ENCODE peak calls at places on chromosomes 1 and 21, in eight cellular contexts. One of them, this sample, is unnamed.

GRCh38 chr1:218330043-218330623 is 15.0 kb upstream of the TGFB2 start:
- DNase-seq in esophagus squamous epithelium: no peak
- DNase-seq in GM23248: peak
- DNase-seq in Peyer's patch: no peak
- DNase-seq in skeletal muscle cell: no peak
- DNase-seq in HL-60: no peak
- DNase-seq in cortex of kidney: no peak
- DNase-seq in testis: no peak
- DNase-seq in this sample: no peak

GRCh38 chr21:38712076-38712475 is 93.7 kb upstream of the ETS2 start:
- DNase-seq in esophagus squamous epithelium: no peak
- DNase-seq in GM23248: peak
- DNase-seq in Peyer's patch: no peak
- DNase-seq in skeletal muscle cell: no peak
- DNase-seq in HL-60: peak
- DNase-seq in cortex of kidney: no peak
- DNase-seq in testis: peak
- DNase-seq in this sample: no peak

GRCh38 chr1:65813956-65814355 is 21.3 kb downstream of the PDE4B start:
- DNase-seq in esophagus squamous epithelium: no peak
- DNase-seq in GM23248: peak
- DNase-seq in Peyer's patch: no peak
- DNase-seq in skeletal muscle cell: no peak
- DNase-seq in HL-60: no peak
- DNase-seq in cortex of kidney: no peak
- DNase-seq in testis: no peak
- DNase-seq in this sample: no peak

GRCh38 chr1:199243423-199244061 is 604.7 kb downstream of the PTPRC start:
- DNase-seq in esophagus squamous epithelium: no peak
- DNase-seq in GM23248: peak
- DNase-seq in Peyer's patch: peak
- DNase-seq in skeletal muscle cell: no peak
- DNase-seq in HL-60: peak
- DNase-seq in cortex of kidney: no peak
- DNase-seq in testis: peak
- DNase-seq in this sample: peak

GRCh38 chr1:204624631-204625216 is 60.8 kb downstream of the LRRN2 start:
- DNase-seq in esophagus squamous epithelium: no peak
- DNase-seq in GM23248: no peak
- DNase-seq in Peyer's patch: no peak
- DNase-seq in skeletal muscle cell: no peak
- DNase-seq in HL-60: no peak
- DNase-seq in cortex of kidney: no peak
- DNase-seq in testis: peak
- DNase-seq in this sample: no peak

GRCh38 chr1:183272390-183272801 is 86.3 kb downstream of the LAMC2 start:
- DNase-seq in esophagus squamous epithelium: no peak
- DNase-seq in GM23248: peak
- DNase-seq in Peyer's patch: no peak
- DNase-seq in skeletal muscle cell: peak
- DNase-seq in HL-60: no peak
- DNase-seq in cortex of kidney: no peak
- DNase-seq in testis: no peak
- DNase-seq in this sample: no peak

GRCh38 chr1:44293761-44294315 is 61.2 kb downstream of the ERI3 start:
- DNase-seq in esophagus squamous epithelium: no peak
- DNase-seq in GM23248: no peak
- DNase-seq in Peyer's patch: peak
- DNase-seq in skeletal muscle cell: no peak
- DNase-seq in HL-60: no peak
- DNase-seq in cortex of kidney: peak
- DNase-seq in testis: no peak
- DNase-seq in this sample: no peak

GRCh38 chr1:153922076-153922837 is 515 bp downstream of the GATAD2B start:
- DNase-seq in esophagus squamous epithelium: no peak
- DNase-seq in GM23248: peak
- DNase-seq in Peyer's patch: no peak
- DNase-seq in skeletal muscle cell: no peak
- DNase-seq in HL-60: peak
- DNase-seq in cortex of kidney: no peak
- DNase-seq in testis: peak
- DNase-seq in this sample: no peak

GRCh38 chr1:202623075-202623474 is 87.2 kb downstream of the SYT2 start:
- DNase-seq in esophagus squamous epithelium: no peak
- DNase-seq in GM23248: peak
- DNase-seq in Peyer's patch: no peak
- DNase-seq in skeletal muscle cell: no peak
- DNase-seq in HL-60: no peak
- DNase-seq in cortex of kidney: no peak
- DNase-seq in testis: peak
- DNase-seq in this sample: no peak

GRCh38 chr1:55127827-55128343 is 87.3 kb downstream of the USP24 start:
- DNase-seq in esophagus squamous epithelium: no peak
- DNase-seq in GM23248: peak
- DNase-seq in Peyer's patch: no peak
- DNase-seq in skeletal muscle cell: no peak
- DNase-seq in HL-60: no peak
- DNase-seq in cortex of kidney: no peak
- DNase-seq in testis: no peak
- DNase-seq in this sample: no peak

GRCh38 chr1:37158113-37158749 is 123.9 kb upstream of the GRIK3 start:
- DNase-seq in esophagus squamous epithelium: no peak
- DNase-seq in GM23248: no peak
- DNase-seq in Peyer's patch: no peak
- DNase-seq in skeletal muscle cell: no peak
- DNase-seq in HL-60: no peak
- DNase-seq in cortex of kidney: no peak
- DNase-seq in testis: peak
- DNase-seq in this sample: no peak

GRCh38 chr1:108615544-108615943 is 45.3 kb downstream of the HENMT1 start:
- DNase-seq in esophagus squamous epithelium: no peak
- DNase-seq in GM23248: no peak
- DNase-seq in Peyer's patch: no peak
- DNase-seq in skeletal muscle cell: no peak
- DNase-seq in HL-60: no peak
- DNase-seq in cortex of kidney: no peak
- DNase-seq in testis: no peak
- DNase-seq in this sample: no peak

GRCh38 chr1:110746644-110747259 is 72.0 kb upstream of the KCNA3 start:
- DNase-seq in esophagus squamous epithelium: no peak
- DNase-seq in GM23248: peak
- DNase-seq in Peyer's patch: no peak
- DNase-seq in skeletal muscle cell: peak
- DNase-seq in HL-60: peak
- DNase-seq in cortex of kidney: no peak
- DNase-seq in testis: peak
- DNase-seq in this sample: no peak

GRCh38 chr1:91012196-91012595 is 9.6 kb downstream of the ZNF644 start:
- DNase-seq in esophagus squamous epithelium: no peak
- DNase-seq in GM23248: no peak
- DNase-seq in Peyer's patch: no peak
- DNase-seq in skeletal muscle cell: no peak
- DNase-seq in HL-60: no peak
- DNase-seq in cortex of kidney: no peak
- DNase-seq in testis: no peak
- DNase-seq in this sample: no peak

GRCh38 chr1:178275083-178275482 is 181.2 kb downstream of the RASAL2 start:
- DNase-seq in esophagus squamous epithelium: no peak
- DNase-seq in GM23248: peak
- DNase-seq in Peyer's patch: no peak
- DNase-seq in skeletal muscle cell: no peak
- DNase-seq in HL-60: no peak
- DNase-seq in cortex of kidney: no peak
- DNase-seq in testis: no peak
- DNase-seq in this sample: no peak

GRCh38 chr1:6601865-6602668 is 602 bp downstream of the KLHL21 start:
- DNase-seq in esophagus squamous epithelium: no peak
- DNase-seq in GM23248: peak
- DNase-seq in Peyer's patch: peak
- DNase-seq in skeletal muscle cell: no peak
- DNase-seq in HL-60: no peak
- DNase-seq in cortex of kidney: no peak
- DNase-seq in testis: no peak
- DNase-seq in this sample: peak

GRCh38 chr21:46180079-46180722 is 4.1 kb downstream of the SPATC1L start:
- DNase-seq in esophagus squamous epithelium: no peak
- DNase-seq in GM23248: no peak
- DNase-seq in Peyer's patch: no peak
- DNase-seq in skeletal muscle cell: no peak
- DNase-seq in HL-60: peak
- DNase-seq in cortex of kidney: no peak
- DNase-seq in testis: no peak
- DNase-seq in this sample: no peak

GRCh38 chr1:228286505-228287417 is 78.9 kb downstream of the OBSCN start:
- DNase-seq in esophagus squamous epithelium: no peak
- DNase-seq in GM23248: no peak
- DNase-seq in Peyer's patch: no peak
- DNase-seq in skeletal muscle cell: no peak
- DNase-seq in HL-60: no peak
- DNase-seq in cortex of kidney: no peak
- DNase-seq in testis: no peak
- DNase-seq in this sample: no peak

GRCh38 chr1:44557756-44558155 is 116.5 kb downstream of the TMEM53 start:
- DNase-seq in esophagus squamous epithelium: no peak
- DNase-seq in GM23248: peak
- DNase-seq in Peyer's patch: peak
- DNase-seq in skeletal muscle cell: no peak
- DNase-seq in HL-60: no peak
- DNase-seq in cortex of kidney: no peak
- DNase-seq in testis: no peak
- DNase-seq in this sample: no peak

GRCh38 chr1:173392895-173393654 is 84.1 kb upstream of the PRDX6 start:
- DNase-seq in esophagus squamous epithelium: no peak
- DNase-seq in GM23248: peak
- DNase-seq in Peyer's patch: no peak
- DNase-seq in skeletal muscle cell: peak
- DNase-seq in HL-60: no peak
- DNase-seq in cortex of kidney: no peak
- DNase-seq in testis: no peak
- DNase-seq in this sample: no peak